ENCODE peak calls at places on chromosome 4, in five cellular contexts. One of them, this sample, is unnamed.
A peak's percentile ranks its signal among the peaks of the same experiment; 100 is the strongest.

GRCh38 chr4:54647070-54647469 is 10.7 kb upstream of the KIT start:
- DNase-seq in mesothelial cell of epicardium: no peak
- DNase-seq in HL-60: no peak
- DNase-seq in suprapubic skin: no peak
- DNase-seq in lung: no peak
- DNase-seq in this sample: no peak

GRCh38 chr4:133062851-133063250 is 86.2 kb upstream of the PCDH10 start:
- DNase-seq in mesothelial cell of epicardium: no peak
- DNase-seq in HL-60: no peak
- DNase-seq in suprapubic skin: no peak
- DNase-seq in lung: no peak
- DNase-seq in this sample: no peak

GRCh38 chr4:3303840-3304715 is 11.3 kb downstream of the RGS12 start:
- DNase-seq in mesothelial cell of epicardium: peak; percentile 34
- DNase-seq in HL-60: no peak
- DNase-seq in suprapubic skin: peak; percentile 56
- DNase-seq in lung: no peak
- DNase-seq in this sample: no peak

GRCh38 chr4:155599596-155599995 is 67.1 kb upstream of the GUCY1A1 start:
- DNase-seq in mesothelial cell of epicardium: no peak
- DNase-seq in HL-60: no peak
- DNase-seq in suprapubic skin: no peak
- DNase-seq in lung: no peak
- DNase-seq in this sample: no peak

GRCh38 chr4:80199947-80200346 is 2.6 kb downstream of the PRDM8 start:
- DNase-seq in mesothelial cell of epicardium: no peak
- DNase-seq in HL-60: no peak
- DNase-seq in suprapubic skin: no peak
- DNase-seq in lung: no peak
- DNase-seq in this sample: no peak

GRCh38 chr4:54877006-54877405 is 219.2 kb downstream of the KIT start:
- DNase-seq in mesothelial cell of epicardium: no peak
- DNase-seq in HL-60: no peak
- DNase-seq in suprapubic skin: no peak
- DNase-seq in lung: no peak
- DNase-seq in this sample: no peak

GRCh38 chr4:75243570-75243969 is 270.6 kb downstream of the RCHY1 start:
- DNase-seq in mesothelial cell of epicardium: no peak
- DNase-seq in HL-60: no peak
- DNase-seq in suprapubic skin: no peak
- DNase-seq in lung: no peak
- DNase-seq in this sample: no peak

GRCh38 chr4:8386731-8387130 is 53.8 kb downstream of the ACOX3 start:
- DNase-seq in mesothelial cell of epicardium: no peak
- DNase-seq in HL-60: no peak
- DNase-seq in suprapubic skin: no peak
- DNase-seq in lung: no peak
- DNase-seq in this sample: no peak

GRCh38 chr4:71713611-71714203 is 70.2 kb downstream of the GC start:
- DNase-seq in mesothelial cell of epicardium: no peak
- DNase-seq in HL-60: peak; percentile 15
- DNase-seq in suprapubic skin: no peak
- DNase-seq in lung: no peak
- DNase-seq in this sample: no peak

GRCh38 chr4:140257461-140258305 is 103.7 kb upstream of the MAML3 start:
- DNase-seq in mesothelial cell of epicardium: no peak
- DNase-seq in HL-60: no peak
- DNase-seq in suprapubic skin: no peak
- DNase-seq in lung: no peak
- DNase-seq in this sample: no peak

GRCh38 chr4:100872811-100873210 is 355.0 kb upstream of the EMCN start:
- DNase-seq in mesothelial cell of epicardium: no peak
- DNase-seq in HL-60: no peak
- DNase-seq in suprapubic skin: no peak
- DNase-seq in lung: no peak
- DNase-seq in this sample: no peak

GRCh38 chr4:2837904-2838496 is 5.6 kb upstream of the ADD1 start:
- DNase-seq in mesothelial cell of epicardium: no peak
- DNase-seq in HL-60: no peak
- DNase-seq in suprapubic skin: no peak
- DNase-seq in lung: no peak
- DNase-seq in this sample: no peak

GRCh38 chr4:86221076-86221475 is 138.8 kb downstream of the MAPK10 start:
- DNase-seq in mesothelial cell of epicardium: no peak
- DNase-seq in HL-60: no peak
- DNase-seq in suprapubic skin: no peak
- DNase-seq in lung: no peak
- DNase-seq in this sample: no peak

GRCh38 chr4:130542953-130543352 is 1447.0 kb downstream of the C4orf33 start:
- DNase-seq in mesothelial cell of epicardium: no peak
- DNase-seq in HL-60: no peak
- DNase-seq in suprapubic skin: no peak
- DNase-seq in lung: no peak
- DNase-seq in this sample: no peak
- TF ChIP-seq CTCF in mesothelial cell of epicardium: no peak
- TF ChIP-seq CTCF in HL-60: no peak
- TF ChIP-seq CTCF in suprapubic skin: no peak
- TF ChIP-seq CTCF in lung: no peak
- TF ChIP-seq CTCF in this sample: no peak

DNA sequence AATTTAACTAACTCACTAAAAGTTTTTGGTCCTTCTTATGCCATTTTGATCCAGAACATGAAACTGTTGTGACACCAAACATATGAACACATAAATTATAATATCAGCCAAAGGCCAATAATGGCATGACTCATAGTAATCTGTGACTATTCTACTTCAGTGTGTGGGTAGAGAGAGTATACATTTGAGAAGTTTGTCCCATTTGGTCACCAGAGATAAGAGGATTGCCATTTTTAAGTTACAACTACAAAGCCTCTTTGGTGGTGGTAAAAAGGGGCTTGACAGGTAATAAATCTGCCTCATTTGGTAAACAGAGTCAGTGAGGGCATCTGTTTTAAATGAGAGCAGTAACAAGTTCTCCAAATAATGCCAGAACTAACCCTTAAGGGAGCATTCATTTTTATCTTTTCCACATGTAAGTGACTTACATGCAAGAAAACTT is 117.9 kb downstream of the TBC1D19 start:
- DNase-seq in mesothelial cell of epicardium: no peak
- DNase-seq in HL-60: no peak
- DNase-seq in suprapubic skin: no peak
- DNase-seq in lung: no peak
- DNase-seq in this sample: no peak
- TF ChIP-seq CTCF in mesothelial cell of epicardium: no peak
- TF ChIP-seq CTCF in HL-60: no peak
- TF ChIP-seq CTCF in suprapubic skin: no peak
- TF ChIP-seq CTCF in lung: no peak
- TF ChIP-seq CTCF in this sample: no peak

DNA sequence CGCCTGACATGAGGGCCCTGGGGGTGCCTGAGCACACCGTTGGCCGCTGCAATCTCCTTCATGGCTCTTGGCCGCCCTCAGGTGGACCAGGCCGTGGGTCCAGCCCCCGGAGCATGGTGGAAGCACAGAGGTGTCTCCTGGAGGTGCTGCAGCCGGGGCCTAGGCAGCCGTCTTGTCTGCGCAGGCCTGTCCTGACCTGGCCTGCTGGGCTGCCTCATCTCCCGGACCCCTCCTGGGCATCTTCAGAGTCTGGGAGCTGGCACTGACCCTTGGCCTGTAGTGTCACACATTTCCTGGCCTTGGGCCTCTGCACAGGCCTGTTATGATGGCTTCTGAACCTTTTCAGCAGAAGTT is 20.9 kb downstream of the UVSSA start:
- DNase-seq in mesothelial cell of epicardium: no peak
- DNase-seq in HL-60: no peak
- DNase-seq in suprapubic skin: peak; percentile 49
- DNase-seq in lung: no peak
- DNase-seq in this sample: no peak
- TF ChIP-seq CTCF in mesothelial cell of epicardium: no peak
- TF ChIP-seq CTCF in HL-60: no peak
- TF ChIP-seq CTCF in suprapubic skin: no peak
- TF ChIP-seq CTCF in lung: no peak
- TF ChIP-seq CTCF in this sample: no peak

GRCh38 chr4:58734030-58734673 is 1624.0 kb upstream of the IGFBP7 start:
- DNase-seq in mesothelial cell of epicardium: no peak
- DNase-seq in HL-60: no peak
- DNase-seq in suprapubic skin: no peak
- DNase-seq in lung: no peak
- DNase-seq in this sample: no peak

GRCh38 chr4:58732973-58733372 is 1622.8 kb upstream of the IGFBP7 start:
- DNase-seq in mesothelial cell of epicardium: no peak
- DNase-seq in HL-60: no peak
- DNase-seq in suprapubic skin: no peak
- DNase-seq in lung: no peak
- DNase-seq in this sample: no peak
- TF ChIP-seq CTCF in mesothelial cell of epicardium: no peak
- TF ChIP-seq CTCF in HL-60: no peak
- TF ChIP-seq CTCF in suprapubic skin: no peak
- TF ChIP-seq CTCF in lung: no peak
- TF ChIP-seq CTCF in this sample: no peak

GRCh38 chr4:113901994-113902787 is 77.3 kb downstream of the ARSJ start:
- DNase-seq in mesothelial cell of epicardium: no peak
- DNase-seq in HL-60: no peak
- DNase-seq in suprapubic skin: no peak
- DNase-seq in lung: peak; percentile 70
- DNase-seq in this sample: no peak
- TF ChIP-seq CTCF in mesothelial cell of epicardium: no peak
- TF ChIP-seq CTCF in HL-60: no peak
- TF ChIP-seq CTCF in suprapubic skin: peak; percentile 21
- TF ChIP-seq CTCF in lung: no peak
- TF ChIP-seq CTCF in this sample: no peak

DNA sequence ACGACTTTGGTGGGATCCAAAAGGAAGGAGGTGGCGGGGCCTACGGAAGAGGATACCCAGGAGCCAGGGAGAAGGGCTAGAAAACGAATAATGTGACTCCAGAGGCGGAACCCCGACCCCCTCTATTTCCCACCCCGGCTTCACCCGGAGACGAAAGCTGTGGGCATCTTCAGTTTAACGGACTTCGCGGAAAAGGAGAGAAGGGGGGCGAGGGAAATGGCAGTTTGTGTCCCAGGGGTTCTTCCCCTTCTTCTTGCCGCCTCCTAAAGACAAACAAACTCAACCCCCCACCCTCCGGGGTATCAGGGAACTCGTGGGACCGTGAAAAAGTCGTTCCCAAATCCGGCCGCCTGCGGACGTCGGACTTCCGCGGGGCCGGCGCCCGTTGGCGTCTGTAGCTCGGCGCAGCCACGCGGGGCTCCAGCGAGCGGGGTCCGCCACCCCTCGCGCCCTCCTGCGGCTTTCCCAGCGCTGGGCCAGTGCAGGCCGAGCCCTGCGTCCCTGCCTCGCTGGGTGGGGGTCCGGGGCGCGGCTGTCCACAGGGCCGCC is 3.6 kb upstream of the LEF1 start:
- DNase-seq in mesothelial cell of epicardium: peak; percentile 66
- DNase-seq in HL-60: no peak
- DNase-seq in suprapubic skin: no peak
- DNase-seq in lung: no peak
- DNase-seq in this sample: no peak
- TF ChIP-seq CTCF in mesothelial cell of epicardium: no peak
- TF ChIP-seq CTCF in HL-60: no peak
- TF ChIP-seq CTCF in suprapubic skin: peak; percentile 10
- TF ChIP-seq CTCF in lung: no peak
- TF ChIP-seq CTCF in this sample: no peak

GRCh38 chr4:153345011-153345981 is 808 bp downstream of the MND1 start:
- DNase-seq in mesothelial cell of epicardium: peak; percentile 47
- DNase-seq in HL-60: peak; percentile 35
- DNase-seq in suprapubic skin: peak; percentile 63
- DNase-seq in lung: peak; percentile 33
- DNase-seq in this sample: no peak
- TF ChIP-seq CTCF in mesothelial cell of epicardium: no peak
- TF ChIP-seq CTCF in HL-60: no peak
- TF ChIP-seq CTCF in suprapubic skin: no peak
- TF ChIP-seq CTCF in lung: no peak
- TF ChIP-seq CTCF in this sample: no peak

GRCh38 chr4:23911675-23912455 is 22.0 kb upstream of the PPARGC1A start:
- DNase-seq in mesothelial cell of epicardium: no peak
- DNase-seq in HL-60: no peak
- DNase-seq in suprapubic skin: no peak
- DNase-seq in lung: no peak
- DNase-seq in this sample: no peak
- TF ChIP-seq CTCF in mesothelial cell of epicardium: no peak
- TF ChIP-seq CTCF in HL-60: no peak
- TF ChIP-seq CTCF in suprapubic skin: no peak
- TF ChIP-seq CTCF in lung: no peak
- TF ChIP-seq CTCF in this sample: no peak

DNA sequence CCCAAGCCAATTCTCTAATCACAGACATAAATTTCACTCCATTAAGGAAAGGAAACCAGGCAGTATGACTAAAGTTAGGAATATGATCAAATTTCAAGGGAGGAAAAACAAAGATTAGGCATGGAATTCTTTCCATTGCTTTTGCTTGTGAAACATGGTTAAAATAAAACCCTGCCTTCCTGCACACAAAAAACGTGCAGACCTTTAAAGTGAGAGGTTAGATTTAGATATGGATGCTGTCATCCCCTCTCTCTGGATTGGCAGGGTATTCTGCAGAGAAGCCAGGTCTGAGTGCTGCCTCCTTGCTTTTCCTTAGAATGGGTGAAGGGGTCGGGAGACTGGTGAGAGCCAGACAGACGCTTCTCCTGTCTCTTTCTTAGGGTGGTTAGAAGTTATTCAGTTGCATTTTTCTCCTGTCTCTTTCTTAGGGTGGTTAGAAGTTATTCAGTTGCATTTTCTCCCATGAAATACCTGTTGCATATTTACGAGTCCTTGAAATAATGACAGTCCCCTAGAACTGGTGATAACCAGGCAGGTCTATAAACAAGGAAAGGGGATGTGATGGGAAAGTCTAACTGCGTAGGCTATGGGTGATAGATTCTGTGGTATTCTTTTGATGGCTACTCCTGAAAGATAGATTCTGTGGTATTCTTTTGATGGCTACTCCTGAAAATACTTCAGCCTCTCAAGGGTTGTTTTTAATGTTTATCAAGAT is 163.5 kb downstream of the SPRY1 start:
- DNase-seq in mesothelial cell of epicardium: no peak
- DNase-seq in HL-60: no peak
- DNase-seq in suprapubic skin: no peak
- DNase-seq in lung: no peak
- DNase-seq in this sample: no peak
- TF ChIP-seq CTCF in mesothelial cell of epicardium: no peak
- TF ChIP-seq CTCF in HL-60: no peak
- TF ChIP-seq CTCF in suprapubic skin: no peak
- TF ChIP-seq CTCF in lung: no peak
- TF ChIP-seq CTCF in this sample: no peak